ENCODE peak calls at places on chromosomes 16 and 17, in six cellular contexts. B is H1, X is K562, Z is endothelial cell of umbilical vein, F is HCT116, O is GM23338. C is an unnamed sample.

GRCh38 chr17:21090889-21091618 is 35.7 kb upstream of the DHRS7B start:
- DNase-seq in B (no peak), X (no peak), Z (no peak), F (no peak), O (no peak), C (no peak)

GRCh38 chr16:30503403-30504296 is 22.7 kb downstream of the ZNF768 start:
- DNase-seq in B (no peak), X (no peak), Z (no peak), F (no peak), O (no peak), C (no peak)

GRCh38 chr17:4444782-4445473 is 11.2 kb downstream of the SPNS3 start:
- DNase-seq in B (no peak), X (no peak), Z (no peak), F (no peak), O (no peak), C (no peak)

GRCh38 chr17:17051791-17052461 is 9.7 kb downstream of the MPRIP start:
- DNase-seq in B (no peak), X (no peak), Z (no peak), F (no peak), O (no peak), C (no peak)

GRCh38 chr17:79668344-79669250 is 57.7 kb upstream of the RBFOX3 start:
- DNase-seq in B (no peak), X (no peak), Z (no peak), F (no peak), O (no peak), C (no peak)

GRCh38 chr16:88905563-88905962 is 39.1 kb upstream of the PABPN1L start:
- DNase-seq in B (peak), X (peak), Z (no peak), F (no peak), O (peak), C (no peak)

GRCh38 chr17:64426584-64426983 is 22.3 kb upstream of the MILR1 start:
- DNase-seq in B (no peak), X (no peak), Z (no peak), F (no peak), O (no peak), C (no peak)

GRCh38 chr17:80385046-80385445 is 29.9 kb upstream of the ENDOV start:
- DNase-seq in B (no peak), X (no peak), Z (no peak), F (no peak), O (no peak), C (no peak)

GRCh38 chr16:46974352-46974751 is 878 bp upstream of the DNAJA2 start:
- DNase-seq in B (no peak), X (peak), Z (no peak), F (no peak), O (peak), C (no peak)

DNA sequence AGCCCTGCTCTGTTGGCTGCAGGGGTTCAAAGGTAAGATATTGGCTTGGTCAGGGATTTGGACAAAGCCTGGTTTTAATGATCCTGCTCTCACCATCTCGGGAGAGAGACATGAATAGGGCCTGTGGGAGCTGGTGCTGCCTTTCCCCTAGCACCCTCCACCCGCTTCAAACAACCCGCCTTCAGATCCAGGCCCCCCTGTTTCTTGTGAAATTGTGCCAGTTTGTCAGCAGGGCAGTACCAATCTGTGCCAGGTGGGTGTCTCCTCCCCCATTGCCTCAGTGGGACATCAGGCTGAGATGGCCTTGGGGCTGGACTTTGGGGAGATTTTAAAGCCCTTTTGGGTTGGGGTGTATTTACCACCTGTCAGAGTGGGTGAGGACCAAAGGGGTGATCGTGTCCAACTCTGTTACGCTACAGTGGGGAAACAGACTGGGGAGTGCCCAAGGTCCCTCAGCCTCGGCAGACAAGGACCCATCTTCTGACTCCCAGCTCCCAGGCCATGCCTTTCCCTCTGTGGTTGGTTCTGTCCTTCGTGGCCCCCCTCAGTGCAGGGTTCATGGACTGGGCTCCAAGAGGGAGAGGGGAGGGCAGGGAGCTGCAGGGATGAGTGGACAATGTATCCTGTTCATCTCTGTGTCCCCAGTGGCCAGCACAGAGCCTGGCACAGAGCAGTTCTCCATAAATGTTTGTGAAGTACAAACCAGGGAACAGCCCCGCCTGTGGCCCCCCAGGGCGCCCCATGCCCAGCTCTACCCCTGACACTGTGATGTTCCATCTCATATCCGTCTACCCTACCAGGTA is 3.3 kb downstream of the ARHGAP23 start:
- DNase-seq in B (no peak), X (no peak), Z (no peak), F (no peak), O (no peak), C (no peak)
- TF ChIP-seq POLR2AphosphoS5 in B (no peak), X (no peak), Z (no peak), F (no peak), O (no peak), C (no peak)

GRCh38 chr17:62750502-62751349 is 57.4 kb downstream of the MARCHF10 start:
- DNase-seq in B (peak), X (no peak), Z (no peak), F (no peak), O (peak), C (no peak)
- TF ChIP-seq EZH2 in B (no peak), X (no peak), Z (no peak), F (no peak), O (no peak), C (no peak)

DNA sequence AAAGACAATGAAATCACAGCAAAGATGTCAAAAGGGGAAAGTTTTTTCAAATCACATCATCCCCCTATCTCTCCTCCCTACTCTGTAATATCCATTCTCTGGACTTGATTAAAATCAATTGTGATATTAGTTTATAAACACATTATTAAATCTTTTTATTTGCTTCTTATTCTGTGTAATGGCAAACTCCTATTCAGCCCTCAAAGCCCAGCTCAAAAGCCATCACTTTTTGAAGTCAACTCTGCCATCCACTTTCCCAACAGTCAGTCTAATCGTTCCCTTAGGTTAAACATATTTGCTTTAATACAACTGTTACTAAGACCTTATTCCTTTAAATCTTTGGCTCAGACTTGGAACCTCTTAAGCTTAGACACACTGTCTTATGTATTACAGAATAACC is 244.5 kb upstream of the CDH11 start:
- DNase-seq in B (no peak), X (no peak), Z (no peak), F (no peak), O (no peak), C (no peak)
- TF ChIP-seq POLR2AphosphoS5 in B (no peak), X (no peak), Z (no peak), F (no peak), O (no peak), C (no peak)

GRCh38 chr17:44758414-44759095 is at the start of gene ADAM11:
- DNase-seq in B (peak), X (peak), Z (no peak), F (no peak), O (peak), C (no peak)
- TF ChIP-seq EZH2 in B (peak), X (no peak), Z (peak), F (no peak), O (peak), C (no peak)

GRCh38 chr17:59372138-59372751 is 40.8 kb downstream of the YPEL2 start:
- DNase-seq in B (no peak), X (no peak), Z (peak), F (no peak), O (no peak), C (no peak)
- TF ChIP-seq POLR2AphosphoS5 in B (no peak), X (no peak), Z (no peak), F (no peak), O (no peak), C (no peak)

GRCh38 chr16:66844342-66845079 is at the start of gene CA7:
- DNase-seq in B (peak), X (peak), Z (no peak), F (no peak), O (peak), C (no peak)
- TF ChIP-seq EZH2 in B (peak), X (no peak), Z (peak), F (no peak), O (peak), C (no peak)

GRCh38 chr17:81550830-81551457 is 1.2 kb downstream of the FAAP100 start:
- DNase-seq in B (no peak), X (no peak), Z (no peak), F (no peak), O (no peak), C (no peak)
- TF ChIP-seq POLR2AphosphoS5 in B (no peak), X (no peak), Z (no peak), F (no peak), O (no peak), C (no peak)

C was measured in SK-N-MC.